ENCODE peak calls at places on chromosomes 2 and 18, in five cellular contexts. B is uterus, V is HT1080, D is midbrain, Q is progenitor cell of endocrine pancreas. H is an unnamed sample.

GRCh38 chr18:27604583-27604982 is 419.5 kb upstream of the CHST9 start:
- DNase-seq in B (no peak), V (no peak), D (no peak), Q (no peak), H (peak)

GRCh38 chr18:74789078-74789477 is 191.4 kb downstream of the ZNF407 start:
- DNase-seq in B (no peak), V (no peak), D (no peak), Q (no peak), H (no peak)

GRCh38 chr2:161570424-161571050 is 53.7 kb upstream of the SLC4A10 start:
- DNase-seq in B (no peak), V (peak), D (no peak), Q (no peak), H (no peak)

GRCh38 chr18:54749291-54749690 is 79.0 kb upstream of the RAB27B start:
- DNase-seq in B (no peak), V (no peak), D (no peak), Q (no peak), H (no peak)

GRCh38 chr2:213285404-213285803 is 1.1 kb downstream of the SPAG16 start:
- DNase-seq in B (no peak), V (no peak), D (no peak), Q (no peak), H (peak)

GRCh38 chr2:170940066-170940465 is 11.0 kb downstream of the GORASP2 start:
- DNase-seq in B (no peak), V (no peak), D (no peak), Q (no peak), H (no peak)

GRCh38 chr2:159146930-159147666 is 139.4 kb downstream of the WDSUB1 start:
- DNase-seq in B (no peak), V (no peak), D (no peak), Q (no peak), H (no peak)

GRCh38 chr2:46202987-46203386 is 94.2 kb upstream of the EPAS1 start:
- DNase-seq in B (no peak), V (no peak), D (no peak), Q (no peak), H (no peak)

GRCh38 chr2:193743089-193743488 is 1548.4 kb upstream of the TMEFF2 start:
- DNase-seq in B (no peak), V (no peak), D (no peak), Q (no peak), H (no peak)

H was measured in kidney tubule cell.